ENCODE peak calls at places on chromosomes 5 and 9, in eight cellular contexts. E, J, T, C, O, R, X and D are unnamed samples.

GRCh38 chr9:73231203-73231602 is 79.5 kb downstream of the ANXA1 start:
- DNase-seq in E (no peak), R (no peak), T (no peak), J (no peak), O (no peak), C (no peak), X (no peak), D (no peak)

GRCh38 chr9:70635790-70636189 is 221.3 kb upstream of the KLF9 start:
- DNase-seq in E (no peak), R (no peak), X (no peak), O (no peak), T (no peak), J (no peak), C (no peak), D (no peak)

GRCh38 chr5:126896170-126896717 is 119.3 kb downstream of the LMNB1 start:
- DNase-seq in O (no peak), E (no peak), T (no peak), C (no peak), X (no peak), R (no peak), J (no peak), D (no peak)

GRCh38 chr9:137138058-137138697 is 776 bp upstream of the GRIN1 start:
- DNase-seq in J (peak; percentile 62), E (no peak), C (no peak), X (no peak), O (no peak), T (peak; percentile 21), R (peak; percentile 54), D (no peak)

GRCh38 chr5:89208392-89208791 is 325.4 kb upstream of the MEF2C start:
- DNase-seq in R (no peak), X (no peak), O (no peak), J (no peak), C (no peak), T (no peak), E (no peak), D (no peak)

GRCh38 chr5:136082390-136083193 is 50.1 kb upstream of the SMAD5 start:
- DNase-seq in E (peak; percentile 89), C (peak; percentile 85), J (peak; percentile 86), T (peak; percentile 45), O (peak; percentile 94), X (no peak), R (no peak), D (peak; percentile 78)

GRCh38 chr5:142748568-142749249 is 21.5 kb upstream of the ARHGAP26 start:
- DNase-seq in E (no peak), O (no peak), C (no peak), T (peak; percentile 51), J (peak; percentile 73), X (peak; percentile 86), R (peak; percentile 83), D (peak; percentile 60)

GRCh38 chr5:5188377-5189020 is 48.4 kb downstream of the ADAMTS16 start:
- DNase-seq in O (no peak), R (no peak), J (no peak), X (no peak), C (no peak), T (no peak), E (no peak), D (no peak)

GRCh38 chr9:74838351-74838750 is 49.4 kb downstream of the TRPM6 start:
- DNase-seq in X (no peak), C (no peak), E (peak; percentile 10), O (no peak), J (no peak), R (no peak), T (no peak), D (no peak)

GRCh38 chr5:69213513-69214215 is 21.0 kb upstream of the CDK7 start:
- DNase-seq in C (no peak), J (no peak), R (no peak), E (peak; percentile 79), X (no peak), T (no peak), O (peak; percentile 68), D (no peak)

GRCh38 chr9:120904061-120904998 is 22.3 kb downstream of the TRAF1 start:
- DNase-seq in R (no peak), X (peak; percentile 90), C (no peak), J (no peak), E (no peak), O (no peak), T (peak; percentile 87), D (no peak)

GRCh38 chr5:68433921-68434879 is 218.6 kb downstream of the PIK3R1 start:
- DNase-seq in X (peak; percentile 95), R (peak; percentile 95), E (peak; percentile 99), C (peak; percentile 86), O (peak; percentile 96), T (peak; percentile 93), J (no peak), D (peak; percentile 72)

GRCh38 chr5:131481569-131481968 is 153.5 kb downstream of the RAPGEF6 start:
- DNase-seq in T (no peak), E (peak; percentile 17), O (peak; percentile 47), C (no peak), R (no peak), X (no peak), J (no peak), D (no peak)

GRCh38 chr9:137606005-137606601 is 617 bp downstream of the ARRDC1 start:
- DNase-seq in J (peak; percentile 56), O (peak; percentile 37), T (peak; percentile 26), E (peak; percentile 48), C (no peak), R (peak; percentile 90), X (peak; percentile 92), D (no peak)

GRCh38 chr9:135704366-135704947 is 2.5 kb downstream of the KCNT1 start:
- DNase-seq in E (peak; percentile 17), X (peak; percentile 83), J (no peak), T (no peak), O (no peak), C (no peak), R (no peak), D (no peak)
- H3K36me3 ChIP-seq in E (no peaks in the 10 kb centered on the region), X (no peaks in the 10 kb centered on the region), J (no peaks in the 10 kb centered on the region), T (no peaks in the 10 kb centered on the region), O (no peaks in the 10 kb centered on the region), C (no peaks in the 10 kb centered on the region), R (no peaks in the 10 kb centered on the region), D (no peaks in the 10 kb centered on the region)

GRCh38 chr5:177443144-177443983 is 3.2 kb upstream of the PRR7 start:
- DNase-seq in J (no peak), E (no peak), X (peak; percentile 73), C (no peak), T (peak; percentile 18), O (no peak), R (peak; percentile 48), D (no peak)

GRCh38 chr5:177447066-177447610 is 524 bp downstream of the PRR7 start:
- DNase-seq in E (peak; percentile 76), J (peak; percentile 94), C (no peak), T (peak; percentile 84), O (peak; percentile 74), X (peak; percentile 92), R (peak; percentile 86), D (peak; percentile 70)

GRCh38 chr5:177444106-177445051 is 2.2 kb upstream of the PRR7 start:
- DNase-seq in E (no peak), T (peak; percentile 38), O (no peak), X (peak; percentile 78), R (peak; percentile 52), C (no peak), J (no peak), D (no peak)

GRCh38 chr5:177446184-177447065 is at the start of gene PRR7:
- DNase-seq in O (peak; percentile 83), C (no peak), E (peak; percentile 88), T (peak; percentile 80), J (peak; percentile 86), R (peak; percentile 88), X (peak; percentile 94), D (peak; percentile 70)

DNA sequence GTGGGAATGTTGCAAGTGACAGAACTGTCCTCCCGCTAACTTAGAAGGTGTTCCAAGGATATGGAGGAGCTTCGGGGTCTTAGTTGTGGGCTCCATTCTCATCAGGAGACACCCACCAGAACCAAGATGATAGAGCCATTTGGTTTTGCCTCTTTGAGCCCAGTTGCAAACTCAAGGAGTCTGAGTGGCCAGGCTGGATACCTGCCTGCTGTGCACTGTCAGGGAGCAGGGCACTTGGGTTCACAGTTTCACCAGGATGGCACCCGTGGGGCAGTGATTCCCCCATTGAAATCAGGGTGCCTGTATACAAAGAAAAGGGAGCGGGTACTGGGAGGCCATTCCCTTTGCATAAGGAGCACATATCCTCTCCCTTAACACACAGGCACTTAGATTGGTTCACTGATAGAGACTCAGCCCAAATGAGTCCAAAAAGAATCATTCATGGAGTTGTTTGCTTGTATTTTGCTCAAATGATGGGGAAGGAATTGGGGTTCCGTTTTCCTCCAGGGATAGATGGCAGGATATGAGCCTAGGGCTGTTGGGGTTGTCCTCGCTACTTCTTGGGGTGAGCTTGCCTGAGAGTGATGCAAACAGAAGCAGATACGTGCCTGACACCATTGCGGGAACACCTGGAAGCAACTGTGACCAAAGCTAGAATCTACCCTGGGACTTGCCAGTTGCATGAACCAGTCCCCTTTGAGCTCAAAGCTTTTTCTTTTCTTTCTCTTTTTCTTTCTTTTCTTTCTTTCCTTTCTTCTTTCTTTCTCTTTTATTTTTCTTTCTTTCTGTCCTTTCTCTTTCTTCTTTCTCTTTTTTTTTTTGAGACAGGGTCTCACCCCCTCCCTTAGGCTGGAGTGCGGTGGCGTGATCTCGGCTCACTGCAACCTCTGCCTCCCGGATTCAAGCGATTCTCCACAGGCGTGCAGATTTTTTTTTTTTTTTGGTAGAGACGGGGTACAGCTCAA is 1.3 kb upstream of the PRR7 start:
- DNase-seq in O (no peak), C (no peak), E (no peak), T (peak; percentile 47), J (no peak), X (peak; percentile 71), R (no peak), D (no peak)
- H3K4me3 ChIP-seq in O (no peak overlapping the region), C (no peak overlapping the region), E (peak overlapping the region; percentile 73), T (no peak overlapping the region), J (peak overlapping the region; percentile 93), X (no peak overlapping the region), R (no peak overlapping the region), D (no peak overlapping the region)

GRCh38 chr9:124860582-124861341 is 995 bp downstream of the RPL35 start:
- DNase-seq in O (no peak), J (no peak), C (no peak), E (peak; percentile 48), T (no peak), R (no peak), X (no peak), D (no peak)
- H3K36me3 ChIP-seq in O (peaks cover 46% of the 10 kb centered on the region), J (no peaks in the 10 kb centered on the region), C (peaks cover 37% of the 10 kb centered on the region), E (peaks cover 27% of the 10 kb centered on the region), T (peaks cover 41% of the 10 kb centered on the region), R (peaks cover 53% of the 10 kb centered on the region), X (peaks cover 3% of the 10 kb centered on the region), D (peaks cover 13% of the 10 kb centered on the region)

DNA sequence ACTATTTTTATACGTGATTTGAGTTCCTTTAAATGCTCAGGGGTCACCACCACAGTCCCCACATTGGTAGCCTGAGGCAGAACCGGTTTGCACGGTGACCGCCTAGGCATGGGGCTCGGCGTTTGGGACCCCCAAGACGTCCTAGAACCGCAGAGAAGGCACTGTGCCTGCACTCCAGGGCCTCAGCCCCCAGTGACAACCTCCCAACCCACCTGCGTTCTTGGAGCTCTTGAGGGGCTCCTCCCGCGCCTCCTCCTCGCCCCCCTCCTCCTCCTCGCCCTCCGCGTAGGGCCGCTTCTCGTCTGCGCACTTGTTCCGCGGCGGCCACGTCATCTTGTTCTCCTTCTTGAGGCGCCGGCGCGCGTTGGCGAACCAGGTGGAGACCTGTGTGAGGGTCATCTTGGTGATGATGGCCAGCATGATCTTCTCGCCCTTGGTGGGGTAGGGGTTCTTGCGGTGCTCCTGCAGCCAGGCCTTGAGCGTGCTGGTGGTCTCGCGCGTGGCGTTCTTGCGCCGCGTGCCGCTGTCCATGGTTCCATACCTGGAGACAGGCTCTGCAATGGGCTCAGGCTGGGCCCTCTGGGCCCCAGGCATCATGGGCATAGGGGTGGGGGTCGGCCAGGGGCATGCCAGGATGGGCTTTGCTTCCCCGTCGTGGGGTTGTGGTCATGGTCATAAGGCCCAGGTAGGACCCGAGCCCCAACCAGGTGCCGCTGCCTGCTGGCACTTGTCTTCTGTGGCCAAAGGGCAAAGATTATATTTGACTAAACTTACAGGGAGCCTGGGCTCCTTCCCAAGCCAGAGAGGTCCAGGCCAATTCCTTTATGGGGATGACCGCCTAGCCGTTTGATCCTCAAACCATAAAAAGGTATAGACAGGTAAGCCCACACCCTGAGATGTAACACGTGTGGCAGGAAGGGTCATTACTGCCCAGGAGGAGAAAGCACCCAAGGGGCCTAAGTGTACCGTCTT is 3.1 kb downstream of the IRX4 start:
- DNase-seq in R (peak; percentile 58), E (no peak), X (no peak), C (no peak), O (no peak), T (no peak), J (peak; percentile 24), D (no peak)
- H3K4me3 ChIP-seq in R (no peak overlapping the region), E (no peak overlapping the region), X (no peak overlapping the region), C (no peak overlapping the region), O (no peak overlapping the region), T (no peak overlapping the region), J (no peak overlapping the region), D (no peak overlapping the region)